ENCODE peak calls at places on chromosomes 6 and 20, in eight cellular contexts. One of them, this sample, is unnamed.
A peak's percentile ranks its signal among the peaks of the same experiment; 100 is the strongest.

GRCh38 chr20:57398231-57398821 is 7.1 kb downstream of the RBM38 start:
- DNase-seq in NT2/D1: no peak
- DNase-seq in SJSA1: no peak
- DNase-seq in HL-60: no peak
- DNase-seq in PC-9: no peak
- DNase-seq in foreskin fibroblast: no peak
- DNase-seq in GM06990: peak; percentile 96
- DNase-seq in heart right ventricle: peak; percentile 57
- DNase-seq in this sample: no peak

GRCh38 chr20:11917663-11918062 is at the start of gene BTBD3:
- DNase-seq in SJSA1: no peak
- DNase-seq in GM06990: no peak
- DNase-seq in HL-60: no peak
- DNase-seq in PC-9: no peak
- DNase-seq in heart right ventricle: peak; percentile 37
- DNase-seq in foreskin fibroblast: peak; percentile 91
- DNase-seq in NT2/D1: no peak
- DNase-seq in this sample: no peak

GRCh38 chr20:61299613-61300012 is 47.6 kb downstream of the CDH4 start:
- DNase-seq in GM06990: no peak
- DNase-seq in NT2/D1: no peak
- DNase-seq in heart right ventricle: no peak
- DNase-seq in SJSA1: no peak
- DNase-seq in HL-60: no peak
- DNase-seq in PC-9: no peak
- DNase-seq in foreskin fibroblast: peak; percentile 12
- DNase-seq in this sample: no peak

GRCh38 chr6:41759905-41760579 is 12.8 kb upstream of the PGC start:
- DNase-seq in heart right ventricle: no peak
- DNase-seq in GM06990: no peak
- DNase-seq in HL-60: no peak
- DNase-seq in NT2/D1: no peak
- DNase-seq in PC-9: no peak
- DNase-seq in foreskin fibroblast: no peak
- DNase-seq in SJSA1: no peak
- DNase-seq in this sample: no peak

GRCh38 chr20:36454664-36455427 is 86.5 kb upstream of the MYL9 start:
- DNase-seq in GM06990: no peak
- DNase-seq in heart right ventricle: no peak
- DNase-seq in NT2/D1: no peak
- DNase-seq in foreskin fibroblast: no peak
- DNase-seq in PC-9: peak; percentile 58
- DNase-seq in HL-60: no peak
- DNase-seq in SJSA1: peak; percentile 51
- DNase-seq in this sample: no peak

GRCh38 chr6:4370066-4370465 is 234.7 kb upstream of the ECI2 start:
- DNase-seq in PC-9: no peak
- DNase-seq in heart right ventricle: no peak
- DNase-seq in HL-60: no peak
- DNase-seq in SJSA1: peak; percentile 74
- DNase-seq in NT2/D1: no peak
- DNase-seq in foreskin fibroblast: peak; percentile 91
- DNase-seq in GM06990: no peak
- DNase-seq in this sample: no peak

GRCh38 chr20:41329435-41330342 is 10.9 kb upstream of the LPIN3 start:
- DNase-seq in heart right ventricle: peak; percentile 68
- DNase-seq in GM06990: peak; percentile 45
- DNase-seq in foreskin fibroblast: peak; percentile 100
- DNase-seq in SJSA1: peak; percentile 90
- DNase-seq in PC-9: peak; percentile 59
- DNase-seq in HL-60: peak; percentile 40
- DNase-seq in NT2/D1: no peak
- DNase-seq in this sample: no peak

GRCh38 chr20:47687095-47687987 is 97.9 kb downstream of the SULF2 start:
- DNase-seq in NT2/D1: no peak
- DNase-seq in HL-60: no peak
- DNase-seq in heart right ventricle: no peak
- DNase-seq in PC-9: no peak
- DNase-seq in foreskin fibroblast: no peak
- DNase-seq in GM06990: no peak
- DNase-seq in SJSA1: no peak
- DNase-seq in this sample: no peak

GRCh38 chr6:4388675-4389074 is 253.3 kb upstream of the ECI2 start:
- DNase-seq in PC-9: peak; percentile 90
- DNase-seq in heart right ventricle: no peak
- DNase-seq in SJSA1: peak; percentile 92
- DNase-seq in NT2/D1: peak; percentile 18
- DNase-seq in foreskin fibroblast: peak; percentile 77
- DNase-seq in GM06990: no peak
- DNase-seq in HL-60: no peak
- DNase-seq in this sample: no peak

GRCh38 chr20:38032585-38033329 is 499 bp downstream of the TTI1 start:
- DNase-seq in GM06990: peak; percentile 6
- DNase-seq in heart right ventricle: no peak
- DNase-seq in SJSA1: no peak
- DNase-seq in HL-60: peak; percentile 44
- DNase-seq in PC-9: no peak
- DNase-seq in NT2/D1: no peak
- DNase-seq in foreskin fibroblast: no peak
- DNase-seq in this sample: no peak

GRCh38 chr6:16774437-16774836 is 13.2 kb upstream of the ATXN1 start:
- DNase-seq in foreskin fibroblast: no peak
- DNase-seq in SJSA1: no peak
- DNase-seq in PC-9: no peak
- DNase-seq in heart right ventricle: no peak
- DNase-seq in GM06990: no peak
- DNase-seq in HL-60: no peak
- DNase-seq in NT2/D1: no peak
- DNase-seq in this sample: no peak

GRCh38 chr20:46820682-46821081 is 74.0 kb upstream of the EYA2 start:
- DNase-seq in PC-9: no peak
- DNase-seq in foreskin fibroblast: no peak
- DNase-seq in HL-60: no peak
- DNase-seq in GM06990: no peak
- DNase-seq in heart right ventricle: no peak
- DNase-seq in SJSA1: no peak
- DNase-seq in NT2/D1: no peak
- DNase-seq in this sample: no peak

GRCh38 chr20:38180781-38181180 is 15.7 kb upstream of the TGM2 start:
- DNase-seq in PC-9: peak; percentile 68
- DNase-seq in NT2/D1: no peak
- DNase-seq in GM06990: no peak
- DNase-seq in SJSA1: no peak
- DNase-seq in heart right ventricle: no peak
- DNase-seq in foreskin fibroblast: peak; percentile 54
- DNase-seq in HL-60: no peak
- DNase-seq in this sample: no peak

GRCh38 chr6:121550491-121551010 is 115.1 kb downstream of the GJA1 start:
- DNase-seq in foreskin fibroblast: no peak
- DNase-seq in heart right ventricle: no peak
- DNase-seq in NT2/D1: no peak
- DNase-seq in HL-60: no peak
- DNase-seq in PC-9: no peak
- DNase-seq in GM06990: no peak
- DNase-seq in SJSA1: peak; percentile 93
- DNase-seq in this sample: no peak

GRCh38 chr6:121544691-121545090 is 109.2 kb downstream of the GJA1 start:
- DNase-seq in SJSA1: no peak
- DNase-seq in heart right ventricle: no peak
- DNase-seq in NT2/D1: no peak
- DNase-seq in foreskin fibroblast: no peak
- DNase-seq in HL-60: no peak
- DNase-seq in GM06990: no peak
- DNase-seq in PC-9: no peak
- DNase-seq in this sample: no peak

GRCh38 chr6:121549741-121550140 is 114.3 kb downstream of the GJA1 start:
- DNase-seq in GM06990: no peak
- DNase-seq in PC-9: no peak
- DNase-seq in heart right ventricle: no peak
- DNase-seq in foreskin fibroblast: peak; percentile 92
- DNase-seq in NT2/D1: no peak
- DNase-seq in SJSA1: peak; percentile 72
- DNase-seq in HL-60: no peak
- DNase-seq in this sample: no peak

DNA sequence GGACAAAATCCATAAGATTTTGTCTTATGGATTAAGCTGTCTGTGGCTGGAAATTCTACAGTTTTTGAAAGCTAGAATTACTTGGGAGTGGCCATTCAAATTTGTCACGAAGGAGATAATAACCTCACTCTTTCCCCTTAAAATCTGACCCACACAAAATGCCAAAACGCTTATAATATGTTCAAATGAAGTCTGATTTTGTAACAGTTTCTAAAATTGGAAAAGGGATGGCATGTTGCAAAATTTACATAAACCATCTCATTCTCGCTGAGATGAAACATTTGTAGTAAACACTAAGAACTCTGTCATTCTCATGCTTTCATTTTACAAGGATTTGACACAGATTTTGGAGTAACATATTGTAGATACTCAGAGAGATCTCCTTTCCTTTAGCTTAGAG is 112.7 kb downstream of the GJA1 start:
- DNase-seq in GM06990: no peak
- DNase-seq in foreskin fibroblast: peak; percentile 32
- DNase-seq in heart right ventricle: no peak
- DNase-seq in PC-9: no peak
- DNase-seq in HL-60: no peak
- DNase-seq in SJSA1: no peak
- DNase-seq in NT2/D1: no peak
- DNase-seq in this sample: no peak
- H3K4me3 ChIP-seq in GM06990: no peak overlapping the region
- H3K4me3 ChIP-seq in foreskin fibroblast: no peak overlapping the region
- H3K4me3 ChIP-seq in heart right ventricle: no peak overlapping the region
- H3K4me3 ChIP-seq in PC-9: no peak overlapping the region
- H3K4me3 ChIP-seq in HL-60: no peak overlapping the region
- H3K4me3 ChIP-seq in SJSA1: no peak overlapping the region
- H3K4me3 ChIP-seq in NT2/D1: no peak overlapping the region
- H3K4me3 ChIP-seq in this sample: no peak overlapping the region

GRCh38 chr6:157274116-157274470 is 49.2 kb downstream of the TMEM242 start:
- DNase-seq in heart right ventricle: no peak
- DNase-seq in foreskin fibroblast: peak; percentile 21
- DNase-seq in PC-9: no peak
- DNase-seq in GM06990: no peak
- DNase-seq in NT2/D1: no peak
- DNase-seq in HL-60: no peak
- DNase-seq in SJSA1: no peak
- DNase-seq in this sample: no peak
- H3K4me3 ChIP-seq in heart right ventricle: peak overlapping the region; percentile 72
- H3K4me3 ChIP-seq in foreskin fibroblast: peak overlapping the region; percentile 71
- H3K4me3 ChIP-seq in PC-9: peak overlapping the region; percentile 72
- H3K4me3 ChIP-seq in GM06990: peak overlapping the region; percentile 67
- H3K4me3 ChIP-seq in NT2/D1: peak overlapping the region; percentile 34
- H3K4me3 ChIP-seq in HL-60: peak overlapping the region; percentile 74
- H3K4me3 ChIP-seq in SJSA1: peak overlapping the region; percentile 76
- H3K4me3 ChIP-seq in this sample: peak overlapping the region; percentile 71

DNA sequence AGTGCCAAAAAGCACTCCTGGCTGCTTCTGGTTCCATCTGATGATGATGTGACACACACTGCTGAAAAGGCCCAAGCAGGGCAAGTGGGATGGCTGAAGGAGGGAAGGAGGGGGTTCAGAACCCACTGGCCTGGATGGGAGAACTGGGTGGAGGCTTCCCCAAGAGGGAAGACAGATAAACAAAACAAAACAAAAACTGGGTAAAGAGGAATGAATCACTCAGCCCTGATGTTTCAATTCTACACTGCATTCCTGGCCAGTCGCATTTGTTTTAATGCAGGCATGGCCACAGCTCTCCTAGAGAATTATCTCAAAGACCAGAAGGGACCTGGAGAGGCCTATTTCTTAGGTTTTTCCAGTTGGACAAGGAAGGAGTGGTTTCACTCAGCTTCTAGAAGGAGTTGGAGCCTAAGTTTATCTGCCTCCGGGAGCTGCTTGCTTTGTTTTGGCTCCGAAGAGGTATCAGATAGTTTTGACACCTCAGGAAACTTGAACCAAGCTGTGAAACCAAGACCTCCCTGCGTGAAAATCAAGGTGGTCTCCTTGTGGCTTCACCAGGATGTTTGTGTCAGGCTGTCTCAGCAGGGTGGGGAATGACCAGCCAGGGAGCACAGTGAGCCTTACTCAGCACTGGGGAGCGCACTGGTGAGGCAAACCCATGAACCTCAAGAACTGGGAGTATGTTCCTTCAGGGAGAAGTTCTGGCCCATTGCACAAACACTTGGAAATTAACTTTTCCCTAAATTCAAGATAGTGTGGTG is 16.1 kb downstream of the TTPAL start:
- DNase-seq in foreskin fibroblast: peak; percentile 80
- DNase-seq in PC-9: no peak
- DNase-seq in heart right ventricle: no peak
- DNase-seq in HL-60: no peak
- DNase-seq in NT2/D1: no peak
- DNase-seq in SJSA1: peak; percentile 93
- DNase-seq in GM06990: no peak
- DNase-seq in this sample: no peak
- H3K4me3 ChIP-seq in foreskin fibroblast: no peak overlapping the region
- H3K4me3 ChIP-seq in PC-9: no peak overlapping the region
- H3K4me3 ChIP-seq in heart right ventricle: no peak overlapping the region
- H3K4me3 ChIP-seq in HL-60: no peak overlapping the region
- H3K4me3 ChIP-seq in NT2/D1: no peak overlapping the region
- H3K4me3 ChIP-seq in SJSA1: no peak overlapping the region
- H3K4me3 ChIP-seq in GM06990: no peak overlapping the region
- H3K4me3 ChIP-seq in this sample: no peak overlapping the region

GRCh38 chr20:49690899-49691620 is 22.6 kb downstream of the B4GALT5 start:
- DNase-seq in PC-9: no peak
- DNase-seq in foreskin fibroblast: peak; percentile 61
- DNase-seq in SJSA1: no peak
- DNase-seq in HL-60: no peak
- DNase-seq in NT2/D1: no peak
- DNase-seq in heart right ventricle: no peak
- DNase-seq in GM06990: no peak
- DNase-seq in this sample: no peak

GRCh38 chr20:49691818-49692568 is 21.7 kb downstream of the B4GALT5 start:
- DNase-seq in heart right ventricle: no peak
- DNase-seq in SJSA1: no peak
- DNase-seq in NT2/D1: no peak
- DNase-seq in PC-9: no peak
- DNase-seq in GM06990: no peak
- DNase-seq in foreskin fibroblast: no peak
- DNase-seq in HL-60: no peak
- DNase-seq in this sample: no peak

GRCh38 chr20:49694450-49695071 is 19.1 kb downstream of the B4GALT5 start:
- DNase-seq in GM06990: no peak
- DNase-seq in PC-9: no peak
- DNase-seq in SJSA1: no peak
- DNase-seq in heart right ventricle: no peak
- DNase-seq in NT2/D1: no peak
- DNase-seq in HL-60: no peak
- DNase-seq in foreskin fibroblast: no peak
- DNase-seq in this sample: no peak

GRCh38 chr20:49693435-49694171 is 20.1 kb downstream of the B4GALT5 start:
- DNase-seq in NT2/D1: no peak
- DNase-seq in GM06990: no peak
- DNase-seq in SJSA1: no peak
- DNase-seq in PC-9: no peak
- DNase-seq in foreskin fibroblast: no peak
- DNase-seq in heart right ventricle: no peak
- DNase-seq in HL-60: no peak
- DNase-seq in this sample: no peak

DNA sequence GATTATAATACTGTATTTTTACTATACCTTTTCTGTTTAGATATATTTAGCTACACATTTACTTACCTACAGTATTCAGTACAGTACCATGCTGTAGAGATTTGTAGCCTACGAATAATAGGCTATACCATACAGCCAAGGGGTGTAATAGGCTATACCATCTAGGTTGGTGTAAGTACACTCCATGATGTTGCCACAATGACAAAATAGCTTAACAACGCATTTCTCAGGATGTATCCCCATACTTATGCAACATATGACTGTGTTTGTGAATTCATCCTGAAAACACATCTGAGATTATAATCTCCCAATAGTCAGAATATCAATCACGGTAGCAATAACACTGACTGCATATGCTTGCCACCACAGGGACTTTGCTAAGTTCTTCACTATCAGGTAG is 20.7 kb downstream of the B4GALT5 start:
- DNase-seq in NT2/D1: no peak
- DNase-seq in SJSA1: no peak
- DNase-seq in heart right ventricle: no peak
- DNase-seq in PC-9: no peak
- DNase-seq in GM06990: no peak
- DNase-seq in HL-60: no peak
- DNase-seq in foreskin fibroblast: no peak
- DNase-seq in this sample: no peak
- H3K4me3 ChIP-seq in NT2/D1: no peak overlapping the region
- H3K4me3 ChIP-seq in SJSA1: no peak overlapping the region
- H3K4me3 ChIP-seq in heart right ventricle: no peak overlapping the region
- H3K4me3 ChIP-seq in PC-9: no peak overlapping the region
- H3K4me3 ChIP-seq in GM06990: no peak overlapping the region
- H3K4me3 ChIP-seq in HL-60: no peak overlapping the region
- H3K4me3 ChIP-seq in foreskin fibroblast: no peak overlapping the region
- H3K4me3 ChIP-seq in this sample: no peak overlapping the region